ENCODE peak calls at places on chromosome 4, in ten cellular contexts. D is K562, Z is stomach, S is ovary, X is sigmoid colon, L is breast epithelium, M is HepG2, R is A549, H is IMR-90, Y is lower leg skin. I is an unnamed sample.

GRCh38 chr4:8392591-8393190 is 47.8 kb downstream of the ACOX3 start:
- DNase-seq in Z (no peak), S (no peak), H (peak), D (peak), L (no peak), R (no peak), X (no peak), Y (no peak), M (no peak), I (no peak)

GRCh38 chr4:2847297-2847871 is 3.7 kb downstream of the ADD1 start:
- DNase-seq in X (no peak), R (no peak), Z (no peak), L (no peak), H (no peak), M (no peak), Y (no peak), S (no peak), D (no peak), I (no peak)

GRCh38 chr4:10260777-10261176 is 144.2 kb upstream of the WDR1 start:
- DNase-seq in M (no peak), X (no peak), S (no peak), Z (no peak), Y (no peak), R (no peak), H (no peak), D (peak), L (no peak), I (no peak)

GRCh38 chr4:134668237-134668636 is 466.6 kb upstream of the PABPC4L start:
- DNase-seq in X (no peak), D (no peak), H (no peak), R (no peak), S (no peak), L (no peak), Z (peak), Y (no peak), M (no peak), I (no peak)

GRCh38 chr4:5238106-5238505 is 186.8 kb downstream of the STK32B start:
- DNase-seq in R (no peak), Z (no peak), X (no peak), M (no peak), H (peak), L (no peak), D (no peak), Y (no peak), S (no peak), I (no peak)

GRCh38 chr4:73734405-73735070 is 5.8 kb upstream of the CXCL8 start:
- DNase-seq in M (no peak), L (no peak), D (no peak), S (no peak), R (no peak), Z (no peak), H (peak), Y (no peak), X (no peak), I (no peak)

GRCh38 chr4:52750819-52751348 is 341 bp downstream of the ERVMER34-1 start:
- DNase-seq in R (peak), Z (no peak), X (no peak), H (no peak), Y (no peak), L (no peak), M (no peak), S (peak), D (no peak), I (no peak)

GRCh38 chr4:70196855-70197254 is 1.3 kb downstream of the ODAM start:
- DNase-seq in Y (no peak), D (no peak), X (no peak), L (no peak), S (no peak), Z (no peak), R (no peak), M (no peak), H (no peak), I (no peak)

GRCh38 chr4:22237155-22237751 is 278.6 kb downstream of the ADGRA3 start:
- DNase-seq in D (peak), Y (no peak), X (no peak), M (peak), H (peak), S (peak), L (no peak), Z (peak), R (no peak), I (no peak)

GRCh38 chr4:142913461-142914030 is 67.4 kb upstream of the INPP4B start:
- DNase-seq in L (no peak), R (no peak), D (no peak), Y (no peak), H (peak), M (no peak), X (no peak), Z (no peak), S (no peak), I (no peak)

GRCh38 chr4:3247399-3248177 is 1.4 kb upstream of the MSANTD1 start:
- DNase-seq in S (no peak), R (no peak), X (no peak), L (no peak), D (no peak), H (no peak), Z (no peak), Y (no peak), M (no peak), I (no peak)

GRCh38 chr4:27154706-27155105 is 294.1 kb downstream of the STIM2 start:
- DNase-seq in S (no peak), M (no peak), H (peak), D (no peak), Y (no peak), X (no peak), Z (no peak), R (no peak), L (no peak), I (no peak)

GRCh38 chr4:4338632-4339031 is 48.3 kb upstream of the NSG1 start:
- DNase-seq in L (no peak), R (no peak), Y (no peak), H (no peak), M (no peak), Z (no peak), X (no peak), S (no peak), D (no peak), I (no peak)

GRCh38 chr4:169410839-169411770 is 140.3 kb upstream of the SH3RF1 start:
- DNase-seq in H (peak), L (peak), D (no peak), Y (peak), R (no peak), X (no peak), S (no peak), M (no peak), Z (no peak), I (peak)

GRCh38 chr4:163638909-163639308 is 144.4 kb downstream of the TMA16 start:
- DNase-seq in S (no peak), L (no peak), X (no peak), R (no peak), H (no peak), M (no peak), Z (no peak), Y (no peak), D (no peak), I (no peak)

GRCh38 chr4:122732329-122733026 is at the start of gene BBS12:
- DNase-seq in Y (peak), Z (peak), H (peak), D (peak), S (peak), R (peak), X (peak), L (peak), M (peak), I (peak)
- TF ChIP-seq POLR2A in Y (no peak), Z (no peak), H (peak), D (peak), S (peak), R (peak), X (no peak), L (no peak), M (no peak), I (peak)

DNA sequence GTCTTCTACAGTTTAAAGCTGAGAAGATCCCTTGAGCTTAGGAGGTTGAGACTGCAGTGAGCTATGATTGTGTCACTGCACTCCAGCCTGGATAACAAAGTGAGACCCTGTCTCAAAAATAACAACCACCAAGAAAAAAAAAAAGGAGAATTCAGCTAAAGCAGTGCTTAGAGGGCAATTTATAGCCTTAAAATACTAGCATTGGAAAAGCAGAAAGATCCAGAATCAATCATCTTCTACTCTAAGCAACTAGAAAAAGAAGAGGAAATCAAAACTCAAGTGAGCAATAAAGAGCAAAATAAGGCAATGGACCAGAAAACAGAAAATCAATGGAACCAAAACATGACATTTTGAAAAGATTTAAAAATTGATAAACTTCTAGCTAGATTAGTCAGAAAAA is 639 bp upstream of the PI4K2B start:
- DNase-seq in Y (no peak), Z (no peak), M (no peak), S (no peak), D (no peak), H (no peak), L (no peak), R (no peak), X (no peak), I (no peak)
- H3K4me3 ChIP-seq in Y (no peak), Z (peak), M (peak), S (peak), D (peak), H (peak), L (peak), R (peak), X (peak), I (peak)

DNA sequence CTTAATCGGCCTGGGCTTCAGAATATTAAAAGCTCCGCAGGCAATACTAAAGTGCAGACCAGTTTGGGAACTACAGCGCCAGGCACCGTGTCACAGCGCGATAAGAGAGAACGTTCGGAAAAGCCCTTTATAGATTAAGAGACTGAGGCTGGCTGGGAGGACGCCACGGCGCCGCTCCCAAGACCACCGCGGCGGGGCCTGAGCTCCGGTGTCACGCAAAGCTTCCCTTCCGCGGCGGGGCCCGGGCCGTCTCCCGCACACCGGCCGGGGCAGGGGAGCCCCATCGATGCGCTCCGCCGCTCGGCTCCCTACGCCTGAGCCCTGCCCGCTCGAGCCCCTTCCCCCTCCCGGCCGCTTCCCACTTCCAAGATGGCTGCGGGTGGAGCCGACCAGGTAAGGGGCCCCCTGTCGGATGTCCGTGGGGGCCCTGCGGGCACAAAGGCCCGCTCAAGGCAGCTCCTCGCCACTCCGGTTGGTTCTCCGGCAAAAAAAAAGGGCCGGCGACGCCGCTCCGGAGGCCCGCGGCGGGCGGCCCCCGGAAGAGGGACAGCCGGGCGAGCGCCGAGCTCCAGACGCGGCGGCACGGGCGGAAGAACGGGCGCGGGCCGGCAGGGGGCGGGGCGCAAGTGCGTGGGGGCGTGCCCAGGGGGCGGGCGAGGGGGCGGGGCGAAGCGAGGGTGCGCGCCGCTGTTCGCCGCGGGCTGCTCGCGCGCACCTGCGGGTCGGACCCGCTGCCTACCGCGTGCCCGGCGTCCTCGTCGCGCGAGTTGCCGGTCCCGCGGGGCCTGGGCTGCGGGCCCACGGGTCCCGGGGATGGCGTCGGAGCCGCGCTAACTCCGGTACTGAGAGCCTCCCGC is at the start of gene TBC1D14:
- DNase-seq in H (peak), L (peak), D (peak), R (peak), Y (peak), S (peak), M (peak), X (peak), Z (peak), I (peak)
- TF ChIP-seq POLR2A in H (peak), L (no peak), D (peak), R (peak), Y (no peak), S (peak), M (no peak), X (no peak), Z (no peak), I (peak)

GRCh38 chr4:128455076-128455345 is 167.4 kb upstream of the PGRMC2 start:
- DNase-seq in D (no peak), Y (no peak), R (no peak), L (no peak), H (no peak), S (peak), X (no peak), Z (no peak), M (no peak), I (no peak)
- H3K4me3 ChIP-seq in D (no peak), Y (no peak), R (no peak), L (no peak), H (no peak), S (no peak), X (no peak), Z (no peak), M (no peak), I (no peak)